ENCODE peak calls at places on chromosomes 4 and X, in six cellular contexts. E, N, Z, A, P and U are unnamed samples.

GRCh38 chrX:133935096-133935495 is 50.3 kb downstream of the GPC3 start:
- DNase-seq in Z (no peak), A (no peak), P (no peak), E (no peak), N (no peak), U (no peak)

GRCh38 chr4:53132117-53132889 is 233.6 kb downstream of the SCFD2 start:
- DNase-seq in P (no peak), Z (no peak), A (no peak), N (no peak), E (no peak), U (no peak)

GRCh38 chrX:55490974-55491373 is 1.3 kb upstream of the USP51 start:
- DNase-seq in N (no peak), E (peak; percentile 90), P (no peak), A (no peak), Z (peak; percentile 40), U (no peak)

GRCh38 chr4:69617083-69617694 is 22.3 kb downstream of the UGT2A2 start:
- DNase-seq in N (peak; percentile 31), P (peak; percentile 45), E (peak; percentile 66), Z (no peak), A (peak; percentile 66), U (no peak)

GRCh38 chrX:38664285-38664684 is 102.9 kb downstream of the TSPAN7 start:
- DNase-seq in E (peak; percentile 30), N (peak; percentile 20), P (peak; percentile 15), A (peak; percentile 22), Z (no peak), U (no peak)

GRCh38 chr4:33302298-33302697 is 2582.1 kb downstream of the PCDH7 start:
- DNase-seq in N (no peak), P (no peak), Z (no peak), E (no peak), A (peak; percentile 62), U (no peak)

GRCh38 chr4:180926277-180926676 is 1316.9 kb upstream of the TENM3 start:
- DNase-seq in E (no peak), P (no peak), N (no peak), A (no peak), Z (no peak), U (no peak)

GRCh38 chrX:150533863-150534262 is 34.6 kb upstream of the MTM1 start:
- DNase-seq in P (no peak), Z (no peak), A (no peak), N (no peak), E (no peak), U (no peak)

GRCh38 chr4:141371206-141371605 is 150.5 kb downstream of the ZNF330 start:
- DNase-seq in Z (no peak), E (no peak), P (no peak), N (no peak), A (no peak), U (no peak)

GRCh38 chrX:11944486-11944885 is 186.4 kb downstream of the MSL3 start:
- DNase-seq in E (no peak), Z (no peak), A (peak; percentile 55), N (peak; percentile 15), P (peak; percentile 48), U (no peak)

GRCh38 chr4:38687571-38688011 is 23.6 kb downstream of the KLF3 start:
- DNase-seq in A (no peak), Z (no peak), N (peak; percentile 56), E (no peak), P (peak; percentile 33), U (no peak)

GRCh38 chrX:16528620-16529019 is 121.3 kb upstream of the S100G start:
- DNase-seq in Z (no peak), N (no peak), E (no peak), A (no peak), P (no peak), U (no peak)

GRCh38 chr4:131499139-131499873 is 1649.8 kb upstream of the PCDH10 start:
- DNase-seq in A (peak; percentile 91), P (peak; percentile 62), N (no peak), Z (no peak), E (no peak), U (no peak)

GRCh38 chrX:123140454-123140853 is 43.6 kb upstream of the GRIA3 start:
- DNase-seq in P (no peak), A (no peak), Z (no peak), N (no peak), E (no peak), U (no peak)

GRCh38 chr4:74874785-74875367 is 58.0 kb upstream of the PARM1 start:
- DNase-seq in E (peak; percentile 90), A (peak; percentile 75), P (peak; percentile 58), Z (no peak), N (peak; percentile 67), U (no peak)

GRCh38 chr4:55186700-55187099 is 61.3 kb upstream of the KDR start:
- DNase-seq in E (no peak), N (peak; percentile 83), Z (no peak), A (no peak), P (no peak), U (no peak)

GRCh38 chr4:135670548-135670947 is 1469.0 kb upstream of the PABPC4L start:
- DNase-seq in N (no peak), P (no peak), E (no peak), Z (no peak), A (no peak), U (no peak)

GRCh38 chrX:46165411-46165810 is 379.8 kb downstream of the ZNF674 start:
- DNase-seq in P (no peak), A (peak; percentile 42), Z (no peak), N (no peak), E (no peak), U (no peak)

GRCh38 chr4:25500626-25501318 is 123.7 kb downstream of the ANAPC4 start:
- DNase-seq in E (no peak), A (no peak), P (no peak), N (no peak), Z (no peak), U (no peak)

GRCh38 chrX:47572773-47573333 is 9.4 kb upstream of the TIMP1 start:
- DNase-seq in Z (peak; percentile 82), A (no peak), N (no peak), P (no peak), E (no peak), U (no peak)

GRCh38 chr4:158871050-158871724 is 102.4 kb downstream of the FNIP2 start:
- DNase-seq in N (no peak), A (no peak), E (no peak), P (no peak), Z (no peak), U (no peak)

GRCh38 chr4:124952601-124953000 is 240.1 kb upstream of the ANKRD50 start:
- DNase-seq in P (no peak), N (no peak), Z (no peak), A (no peak), E (no peak), U (no peak)

GRCh38 chr4:154982187-154983047 is 201.3 kb downstream of the RBM46 start:
- DNase-seq in N (peak; percentile 61), P (peak; percentile 40), A (peak; percentile 54), E (peak; percentile 55), Z (peak; percentile 85), U (peak; percentile 39)

GRCh38 chr4:40778090-40778489 is 28.3 kb downstream of the NSUN7 start:
- DNase-seq in A (no peak), P (no peak), Z (no peak), E (no peak), N (no peak), U (no peak)

GRCh38 chrX:131830400-131831184 is 192.5 kb upstream of the STK26 start:
- DNase-seq in N (peak; percentile 82), E (peak; percentile 92), P (peak; percentile 78), A (peak; percentile 83), Z (no peak), U (peak; percentile 64)

GRCh38 chr4:129064717-129065116 is 28.6 kb downstream of the SCLT1 start:
- DNase-seq in N (no peak), Z (no peak), E (no peak), P (peak; percentile 1), A (peak; percentile 81), U (no peak)

GRCh38 chrX:2484232-2484631 is 16.5 kb downstream of the DHRSX start:
- DNase-seq in E (no peak), P (peak; percentile 6), A (no peak), N (no peak), Z (no peak), U (no peak)
- H3K4me3 ChIP-seq in E (no peak overlapping the region), P (no peak overlapping the region), A (peak overlapping the region; percentile 19), N (no peak overlapping the region), Z (no peak overlapping the region), U (no peak overlapping the region)

GRCh38 chrX:53544936-53545335 is 110.8 kb upstream of the HSD17B10 start:
- DNase-seq in Z (no peak), A (no peak), E (no peak), P (no peak), N (no peak), U (no peak)
- TF ChIP-seq CTCF in Z (no peak), A (no peak), E (no peak), P (peak; percentile 9), N (no peak), U (no peak)

GRCh38 chrX:40843643-40844042 is 108.3 kb upstream of the MED14 start:
- DNase-seq in Z (no peak), E (no peak), A (no peak), N (no peak), P (no peak), U (no peak)

GRCh38 chrX:40845331-40845911 is 110.1 kb upstream of the MED14 start:
- DNase-seq in Z (no peak), E (no peak), N (peak; percentile 30), A (peak; percentile 94), P (peak; percentile 90), U (no peak)

GRCh38 chrX:40849906-40850672 is 114.7 kb upstream of the MED14 start:
- DNase-seq in Z (no peak), P (no peak), E (no peak), A (peak; percentile 14), N (no peak), U (no peak)

DNA sequence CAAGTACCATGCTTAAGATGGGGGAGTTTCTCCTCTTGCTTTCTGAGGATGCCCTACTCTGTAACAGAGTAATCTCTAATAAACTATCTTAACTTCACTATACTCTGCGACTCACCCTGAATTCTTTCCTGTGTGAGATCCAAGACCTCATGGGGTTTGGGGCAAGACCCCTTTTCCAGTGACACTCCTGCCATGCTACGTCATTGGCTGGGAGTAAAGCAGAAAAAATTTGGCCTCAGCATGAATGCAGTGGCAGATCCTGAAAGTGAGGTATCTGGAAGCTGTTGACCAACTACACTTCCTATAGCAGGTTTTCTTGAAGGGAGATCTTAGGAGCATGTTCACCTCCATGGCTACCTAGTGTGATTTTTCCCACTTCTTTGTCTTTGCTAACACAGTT is 109.1 kb upstream of the MED14 start:
- DNase-seq in A (peak; percentile 20), P (peak; percentile 33), Z (no peak), N (no peak), E (no peak), U (no peak)
- H3K4me3 ChIP-seq in A (no peak overlapping the region), P (no peak overlapping the region), Z (no peak overlapping the region), N (no peak overlapping the region), E (no peak overlapping the region), U (no peak overlapping the region)

GRCh38 chrX:6226053-6226645 is 2.5 kb downstream of the NLGN4X start:
- DNase-seq in N (no peak), Z (no peak), P (no peak), E (peak; percentile 27), A (peak; percentile 8), U (peak; percentile 52)

GRCh38 chrX:6226646-6227444 is 1.8 kb downstream of the NLGN4X start:
- DNase-seq in P (no peak), A (no peak), Z (no peak), N (no peak), E (no peak), U (peak; percentile 28)

GRCh38 chrX:6223516-6223915 is 5.2 kb downstream of the NLGN4X start:
- DNase-seq in N (no peak), A (no peak), Z (no peak), E (no peak), P (no peak), U (no peak)

GRCh38 chrX:6227445-6227820 is 1.2 kb downstream of the NLGN4X start:
- DNase-seq in P (no peak), Z (no peak), A (no peak), N (no peak), E (no peak), U (no peak)

GRCh38 chrX:6225307-6226052 is 3.2 kb downstream of the NLGN4X start:
- DNase-seq in N (no peak), P (no peak), A (no peak), Z (no peak), E (no peak), U (no peak)
- TF ChIP-seq CTCF in N (no peak), P (peak; percentile 12), A (peak; percentile 18), Z (no peak), E (no peak), U (no peak)